ENCODE peak calls at places on chromosomes 3 and 15, in seven cellular contexts. H is NCI-H510A, P is fibroblast of pulmonary artery, W is Peyer's patch, F is NCI-H2081, Q is OCI-LY7, E is mesendoderm. A is an unnamed sample.

GRCh38 chr3:51378726-51379125 is 6.4 kb upstream of the MANF start:
- DNase-seq in H (no peak), P (no peak), W (peak; percentile 6), F (no peak), Q (no peak), E (no peak), A (no peak)

GRCh38 chr3:53579636-53580035 is 85.2 kb downstream of the CACNA1D start:
- DNase-seq in H (no peak), P (no peak), W (no peak), F (peak; percentile 46), Q (no peak), E (peak; percentile 57), A (no peak)

GRCh38 chr15:89767411-89767915 is 8.7 kb upstream of the MESP2 start:
- DNase-seq in H (no peak), P (no peak), W (no peak), F (no peak), Q (no peak), E (no peak), A (no peak)

GRCh38 chr3:187398955-187399354 is 30.8 kb downstream of the RTP4 start:
- DNase-seq in H (no peak), P (no peak), W (no peak), F (no peak), Q (no peak), E (no peak), A (no peak)

GRCh38 chr3:157531301-157531660 is 28.1 kb upstream of the VEPH1 start:
- DNase-seq in H (no peak), P (peak; percentile 84), W (no peak), F (no peak), Q (no peak), E (no peak), A (no peak)

GRCh38 chr3:125440559-125440955 is 65.4 kb upstream of the ZNF148 start:
- DNase-seq in H (no peak), P (no peak), W (peak; percentile 71), F (no peak), Q (no peak), E (peak; percentile 44), A (no peak)

GRCh38 chr3:100184960-100185566 is 70.8 kb upstream of the FILIP1L start:
- DNase-seq in H (no peak), P (peak; percentile 21), W (no peak), F (no peak), Q (no peak), E (no peak), A (no peak)

GRCh38 chr3:147930417-147930816 is 521.3 kb downstream of the ZIC1 start:
- DNase-seq in H (no peak), P (peak; percentile 69), W (no peak), F (no peak), Q (no peak), E (no peak), A (no peak)

GRCh38 chr3:41863024-41863423 is 98.9 kb downstream of the ULK4 start:
- DNase-seq in H (no peak), P (no peak), W (no peak), F (no peak), Q (peak; percentile 8), E (peak; percentile 65), A (no peak)

GRCh38 chr3:190586631-190587000 is 72.7 kb downstream of the IL1RAP start:
- DNase-seq in H (no peak), P (peak; percentile 62), W (no peak), F (no peak), Q (no peak), E (peak; percentile 73), A (no peak)

GRCh38 chr15:24718289-24719082 is 42.9 kb downstream of the NPAP1 start:
- DNase-seq in H (no peak), P (no peak), W (no peak), F (no peak), Q (no peak), E (peak; percentile 70), A (no peak)

GRCh38 chr15:60009581-60010379 is 5.7 kb downstream of the FOXB1 start:
- DNase-seq in H (no peak), P (no peak), W (no peak), F (no peak), Q (no peak), E (no peak), A (no peak)

GRCh38 chr3:141575879-141576743 is 89.3 kb downstream of the RASA2 start:
- DNase-seq in H (no peak), P (peak; percentile 58), W (no peak), F (peak; percentile 32), Q (peak; percentile 37), E (peak; percentile 33), A (peak; percentile 28)

GRCh38 chr3:112858410-112859069 is 11.9 kb upstream of the CD200R1L start:
- DNase-seq in H (no peak), P (no peak), W (no peak), F (no peak), Q (no peak), E (no peak), A (no peak)

GRCh38 chr3:76083992-76084391 is 298.6 kb upstream of the ZNF717 start:
- DNase-seq in H (no peak), P (peak; percentile 5), W (no peak), F (no peak), Q (no peak), E (no peak), A (no peak)

GRCh38 chr15:92819312-92820232 is 80.6 kb upstream of the CHD2 start:
- DNase-seq in H (no peak), P (no peak), W (no peak), F (peak; percentile 61), Q (no peak), E (peak; percentile 25), A (no peak)

GRCh38 chr3:24182756-24183155 is 237.7 kb downstream of the NR1D2 start:
- DNase-seq in H (no peak), P (no peak), W (no peak), F (no peak), Q (no peak), E (peak; percentile 11), A (no peak)

GRCh38 chr15:38414351-38414750 is 39.6 kb upstream of the FAM98B start:
- DNase-seq in H (no peak), P (peak; percentile 87), W (no peak), F (peak; percentile 9), Q (peak; percentile 27), E (peak; percentile 65), A (peak; percentile 14)

GRCh38 chr15:78635346-78635745 is 5.7 kb downstream of the CHRNB4 start:
- DNase-seq in H (no peak), P (no peak), W (no peak), F (no peak), Q (no peak), E (no peak), A (no peak)

GRCh38 chr3:48684480-48685143 is 1.1 kb downstream of the NCKIPSD start:
- DNase-seq in H (no peak), P (no peak), W (no peak), F (no peak), Q (peak; percentile 33), E (no peak), A (no peak)

GRCh38 chr3:141286856-141287255 is 55.2 kb downstream of the PXYLP1 start:
- DNase-seq in H (no peak), P (no peak), W (no peak), F (no peak), Q (no peak), E (no peak), A (no peak)

GRCh38 chr15:49863431-49864205 is 242.8 kb downstream of the DTWD1 start:
- DNase-seq in H (no peak), P (peak; percentile 72), W (no peak), F (no peak), Q (no peak), E (no peak), A (no peak)

GRCh38 chr15:63015618-63016017 is 26.9 kb upstream of the TPM1 start:
- DNase-seq in H (no peak), P (peak; percentile 67), W (no peak), F (no peak), Q (no peak), E (no peak), A (no peak)

GRCh38 chr3:70716832-70717231 is 404.4 kb upstream of the MDFIC2 start:
- DNase-seq in H (no peak), P (peak; percentile 73), W (no peak), F (peak; percentile 18), Q (no peak), E (no peak), A (no peak)

GRCh38 chr3:186025161-186025560 is 83.7 kb downstream of the ETV5 start:
- DNase-seq in H (no peak), P (peak; percentile 50), W (no peak), F (no peak), Q (no peak), E (no peak), A (no peak)

GRCh38 chr15:63896336-63897115 is 62.8 kb upstream of the HERC1 start:
- DNase-seq in H (no peak), P (peak; percentile 50), W (no peak), F (no peak), Q (no peak), E (peak; percentile 60), A (no peak)

GRCh38 chr3:113966172-113966571 is 18.4 kb downstream of the ZDHHC23 start:
- DNase-seq in H (no peak), P (no peak), W (no peak), F (no peak), Q (no peak), E (peak; percentile 23), A (no peak)